ENCODE peak calls at places on chromosomes 11 and 22, in seven cellular contexts. One of them, this sample, is unnamed.

GRCh38 chr11:122140535-122140934 is 24.5 kb upstream of the BLID start:
- DNase-seq in left lung: no peak
- DNase-seq in KG1: no peak
- DNase-seq in lung: no peak
- DNase-seq in AG09319: no peak
- DNase-seq in amniotic epithelial cell: peak
- DNase-seq in GM20000: no peak
- DNase-seq in this sample: no peak

GRCh38 chr11:65653229-65654225 is 9.2 kb downstream of the RELA start:
- DNase-seq in AG09319: no peak
- DNase-seq in lung: peak
- DNase-seq in KG1: no peak
- DNase-seq in amniotic epithelial cell: no peak
- DNase-seq in GM20000: no peak
- DNase-seq in left lung: peak
- DNase-seq in this sample: peak

GRCh38 chr22:30159561-30160353 is 79.5 kb downstream of the HORMAD2 start:
- DNase-seq in AG09319: peak
- DNase-seq in GM20000: no peak
- DNase-seq in lung: no peak
- DNase-seq in KG1: no peak
- DNase-seq in left lung: no peak
- DNase-seq in amniotic epithelial cell: peak
- DNase-seq in this sample: no peak

GRCh38 chr11:122977455-122978302 is 4.0 kb downstream of the BSX start:
- DNase-seq in KG1: no peak
- DNase-seq in left lung: no peak
- DNase-seq in GM20000: peak
- DNase-seq in AG09319: no peak
- DNase-seq in amniotic epithelial cell: no peak
- DNase-seq in lung: no peak
- DNase-seq in this sample: no peak

GRCh38 chr11:91694331-91694730 is 530.3 kb upstream of the FAT3 start:
- DNase-seq in GM20000: no peak
- DNase-seq in amniotic epithelial cell: no peak
- DNase-seq in KG1: no peak
- DNase-seq in AG09319: no peak
- DNase-seq in left lung: no peak
- DNase-seq in lung: no peak
- DNase-seq in this sample: no peak

GRCh38 chr11:26730711-26731460 is 9.0 kb upstream of the SLC5A12 start:
- DNase-seq in left lung: no peak
- DNase-seq in lung: no peak
- DNase-seq in GM20000: no peak
- DNase-seq in amniotic epithelial cell: peak
- DNase-seq in AG09319: no peak
- DNase-seq in KG1: no peak
- DNase-seq in this sample: no peak

GRCh38 chr11:45543808-45544422 is 121.5 kb downstream of the CHST1 start:
- DNase-seq in amniotic epithelial cell: no peak
- DNase-seq in lung: no peak
- DNase-seq in KG1: no peak
- DNase-seq in GM20000: peak
- DNase-seq in left lung: no peak
- DNase-seq in AG09319: no peak
- DNase-seq in this sample: no peak

GRCh38 chr22:32024791-32025190 is 18.3 kb upstream of the SLC5A1 start:
- DNase-seq in GM20000: no peak
- DNase-seq in KG1: no peak
- DNase-seq in left lung: no peak
- DNase-seq in AG09319: no peak
- DNase-seq in amniotic epithelial cell: peak
- DNase-seq in lung: no peak
- DNase-seq in this sample: no peak

GRCh38 chr22:28816994-28817530 is 16.7 kb upstream of the XBP1 start:
- DNase-seq in left lung: no peak
- DNase-seq in lung: no peak
- DNase-seq in KG1: no peak
- DNase-seq in amniotic epithelial cell: no peak
- DNase-seq in AG09319: no peak
- DNase-seq in GM20000: no peak
- DNase-seq in this sample: no peak

GRCh38 chr11:113531575-113532451 is 56.6 kb upstream of the DRD2 start:
- DNase-seq in GM20000: no peak
- DNase-seq in AG09319: no peak
- DNase-seq in left lung: no peak
- DNase-seq in lung: no peak
- DNase-seq in amniotic epithelial cell: no peak
- DNase-seq in KG1: no peak
- DNase-seq in this sample: no peak

GRCh38 chr11:71333473-71333872 is 81.1 kb upstream of the SHANK2 start:
- DNase-seq in KG1: no peak
- DNase-seq in lung: no peak
- DNase-seq in left lung: no peak
- DNase-seq in GM20000: no peak
- DNase-seq in AG09319: no peak
- DNase-seq in amniotic epithelial cell: no peak
- DNase-seq in this sample: peak

GRCh38 chr22:27420817-27421361 is 380.7 kb downstream of the MN1 start:
- DNase-seq in KG1: no peak
- DNase-seq in GM20000: no peak
- DNase-seq in lung: peak
- DNase-seq in amniotic epithelial cell: peak
- DNase-seq in AG09319: peak
- DNase-seq in left lung: peak
- DNase-seq in this sample: peak

GRCh38 chr22:50262460-50262911 is 1.0 kb upstream of the MAPK12 start:
- DNase-seq in left lung: no peak
- DNase-seq in lung: no peak
- DNase-seq in AG09319: no peak
- DNase-seq in KG1: no peak
- DNase-seq in amniotic epithelial cell: no peak
- DNase-seq in GM20000: no peak
- DNase-seq in this sample: no peak

GRCh38 chr11:4211991-4212390 is 117.4 kb downstream of the RRM1 start:
- DNase-seq in KG1: no peak
- DNase-seq in AG09319: no peak
- DNase-seq in lung: no peak
- DNase-seq in GM20000: no peak
- DNase-seq in amniotic epithelial cell: no peak
- DNase-seq in left lung: no peak
- DNase-seq in this sample: no peak

GRCh38 chr11:110598725-110599124 is 113.5 kb downstream of the ARHGAP20 start:
- DNase-seq in left lung: no peak
- DNase-seq in lung: no peak
- DNase-seq in GM20000: no peak
- DNase-seq in AG09319: no peak
- DNase-seq in KG1: no peak
- DNase-seq in amniotic epithelial cell: no peak
- DNase-seq in this sample: no peak

GRCh38 chr22:35915477-35916013 is 113.1 kb downstream of the RBFOX2 start:
- DNase-seq in lung: no peak
- DNase-seq in amniotic epithelial cell: peak
- DNase-seq in AG09319: no peak
- DNase-seq in KG1: no peak
- DNase-seq in left lung: no peak
- DNase-seq in GM20000: no peak
- DNase-seq in this sample: no peak

GRCh38 chr11:67437082-67437821 is at the start of gene PTPRCAP:
- DNase-seq in lung: no peak
- DNase-seq in GM20000: peak
- DNase-seq in AG09319: no peak
- DNase-seq in left lung: no peak
- DNase-seq in KG1: peak
- DNase-seq in amniotic epithelial cell: no peak
- DNase-seq in this sample: peak

GRCh38 chr11:94794287-94795168 is 26.4 kb downstream of the AMOTL1 start:
- DNase-seq in KG1: no peak
- DNase-seq in GM20000: no peak
- DNase-seq in amniotic epithelial cell: peak
- DNase-seq in lung: peak
- DNase-seq in left lung: peak
- DNase-seq in AG09319: peak
- DNase-seq in this sample: peak